ENCODE peak calls at places on chromosomes 3 and 15, in six cellular contexts. L is astrocyte, Z is spleen, U is PC-3, G is fibroblast of mammary gland, Y is AG04450. B is an unnamed sample.

GRCh38 chr15:39553947-39554731 is 26.7 kb upstream of the THBS1 start:
- DNase-seq in Y (no peak), G (no peak), Z (no peak), L (no peak), U (no peak), B (no peak)

GRCh38 chr15:63109498-63110290 is 12.0 kb upstream of the LACTB start:
- DNase-seq in Z (no peak), G (peak), Y (no peak), L (peak), U (no peak), B (peak)

GRCh38 chr3:43144811-43145490 is 39.1 kb upstream of the POMGNT2 start:
- DNase-seq in G (peak), Z (no peak), U (peak), Y (no peak), L (peak), B (peak)

GRCh38 chr15:64046347-64047153 is at the start of gene DAPK2:
- DNase-seq in L (peak), G (peak), Y (no peak), Z (peak), U (peak), B (peak)

GRCh38 chr3:192991351-192991750 is 73.7 kb upstream of the MB21D2 start:
- DNase-seq in Z (no peak), Y (no peak), U (no peak), G (no peak), L (no peak), B (no peak)

GRCh38 chr3:190566043-190566933 is 52.4 kb downstream of the IL1RAP start:
- DNase-seq in Z (peak), U (peak), Y (peak), L (peak), G (peak), B (peak)

GRCh38 chr3:111796566-111796965 is 62.5 kb upstream of the PHLDB2 start:
- DNase-seq in Z (no peak), L (no peak), U (no peak), G (no peak), Y (no peak), B (no peak)

GRCh38 chr15:31867536-31868442 is 162.5 kb upstream of the CHRNA7 start:
- DNase-seq in Z (peak), Y (no peak), L (peak), G (peak), U (peak), B (peak)

GRCh38 chr3:161265916-161266571 is 44.9 kb downstream of the NMD3 start:
- DNase-seq in G (no peak), L (no peak), Z (no peak), Y (no peak), U (peak), B (no peak)

GRCh38 chr3:150409527-150410310 is 1.6 kb downstream of the TSC22D2 start:
- DNase-seq in G (peak), Z (peak), U (peak), Y (no peak), L (peak), B (peak)

GRCh38 chr15:91515188-91515754 is 338.2 kb upstream of the SLCO3A1 start:
- DNase-seq in U (peak), Y (peak), G (peak), L (peak), Z (no peak), B (peak)

GRCh38 chr3:160401301-160402095 is 2.0 kb downstream of the SMC4 start:
- DNase-seq in Z (no peak), Y (peak), U (peak), G (peak), L (peak), B (peak)

GRCh38 chr15:95501865-95502264 is 828.6 kb upstream of the NR2F2 start:
- DNase-seq in U (no peak), Y (no peak), Z (no peak), L (no peak), G (no peak), B (no peak)

GRCh38 chr3:124295358-124295757 is 303.4 kb upstream of the ROPN1 start:
- DNase-seq in L (peak), Z (no peak), Y (no peak), G (no peak), U (no peak), B (no peak)

GRCh38 chr15:90465930-90466567 is 63.7 kb upstream of the CRTC3 start:
- DNase-seq in U (peak), Z (no peak), Y (no peak), L (peak), G (peak), B (peak)

DNA sequence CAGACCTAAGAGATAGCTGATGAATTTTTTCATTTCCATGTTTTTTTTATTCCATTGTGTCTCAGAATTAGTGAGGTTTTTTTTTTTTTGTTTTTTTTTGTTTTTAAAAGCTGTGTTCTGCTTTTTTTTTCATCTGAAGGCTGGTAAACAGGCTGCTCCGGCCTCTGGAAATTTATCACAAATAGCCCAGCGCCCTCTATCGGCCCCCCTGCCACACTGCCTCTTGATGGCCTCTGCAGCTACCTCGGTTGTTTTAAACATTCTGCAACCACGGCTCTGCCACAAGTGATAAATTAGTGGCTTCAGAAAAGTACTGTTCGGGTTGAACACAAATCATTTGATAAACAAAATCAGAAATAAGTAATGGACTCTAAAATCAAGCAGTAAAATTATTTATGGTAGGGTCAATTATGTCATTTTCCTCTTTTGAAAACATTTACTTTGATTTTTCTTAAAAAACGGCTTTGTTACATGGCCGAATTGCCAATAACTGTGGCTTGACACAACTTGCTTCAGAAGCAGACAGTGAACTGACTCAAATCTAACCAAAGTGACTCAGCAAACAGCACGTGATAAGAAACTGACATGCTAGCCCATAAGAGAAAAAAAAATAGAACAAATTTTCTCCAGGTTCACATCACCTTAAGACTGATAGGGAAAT is 87.8 kb downstream of the RSL24D1 start:
- DNase-seq in Z (peak), U (peak), Y (no peak), G (peak), L (no peak), B (peak)
- TF ChIP-seq CTCF in Z (peak), U (peak), Y (peak), G (peak), L (peak), B (peak)

GRCh38 chr15:59657635-59658125 is 365 bp upstream of the GTF2A2 start:
- DNase-seq in L (no peak), Z (peak), G (no peak), Y (no peak), U (no peak), B (no peak)
- H3K4me3 ChIP-seq in L (peak), Z (peak), G (peak), Y (peak), U (peak), B (peak)

GRCh38 chr3:172040078-172040975 is 949 bp downstream of the FNDC3B start:
- DNase-seq in L (peak), G (peak), U (peak), Z (peak), Y (peak), B (peak)
- TF ChIP-seq CTCF in L (no peak), G (no peak), U (peak), Z (no peak), Y (peak), B (peak)

GRCh38 chr3:42079701-42080323 is 11.3 kb upstream of the TRAK1 start:
- DNase-seq in U (peak), Z (peak), G (no peak), Y (no peak), L (no peak), B (no peak)
- H3K4me3 ChIP-seq in U (peak), Z (no peak), G (no peak), Y (no peak), L (no peak), B (no peak)

GRCh38 chr3:114365268-114365667 is 71.4 kb downstream of the TIGIT start:
- DNase-seq in Y (no peak), L (no peak), U (no peak), Z (no peak), G (peak), B (no peak)

GRCh38 chr3:114365909-114366308 is 72.1 kb downstream of the TIGIT start:
- DNase-seq in G (no peak), L (peak), U (peak), Z (no peak), Y (no peak), B (peak)

GRCh38 chr3:114374433-114374832 is 80.6 kb downstream of the TIGIT start:
- DNase-seq in G (no peak), U (no peak), L (no peak), Z (no peak), Y (no peak), B (no peak)

GRCh38 chr3:114376091-114376490 is 82.3 kb downstream of the TIGIT start:
- DNase-seq in G (peak), Z (no peak), Y (no peak), U (no peak), L (no peak), B (peak)

DNA sequence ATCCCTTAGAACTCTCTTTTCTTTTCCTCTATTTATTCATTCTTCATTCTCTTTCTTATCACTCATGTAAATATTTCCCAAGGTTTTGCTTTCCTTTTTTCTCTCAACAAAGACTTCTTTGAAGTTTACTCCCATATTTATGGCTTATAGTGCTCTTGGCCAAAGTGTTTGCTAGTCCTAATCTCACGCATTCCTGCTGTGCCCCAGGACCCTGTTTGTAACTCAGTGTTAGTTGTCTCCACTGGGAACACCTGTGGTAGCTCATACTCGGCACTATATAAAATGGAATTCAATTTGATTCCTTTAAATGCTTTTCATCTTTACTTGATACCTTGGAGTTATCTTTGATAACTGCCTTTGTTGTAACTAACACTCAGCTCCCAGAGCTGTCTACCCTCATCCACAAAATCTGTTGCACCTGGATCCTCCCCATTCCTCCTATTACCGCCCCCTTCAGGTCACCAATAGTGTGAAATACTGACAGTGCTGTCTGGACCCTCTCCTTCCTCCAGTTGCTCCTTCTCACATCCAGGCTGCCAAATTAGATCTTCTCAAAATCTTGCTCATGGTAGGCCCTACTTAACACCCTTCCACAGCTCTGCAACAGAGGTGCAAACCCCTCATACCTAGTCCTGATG is 76.8 kb downstream of the TIGIT start:
- DNase-seq in L (no peak), U (no peak), Y (no peak), Z (no peak), G (no peak), B (no peak)
- TF ChIP-seq CTCF in L (peak), U (peak), Y (peak), Z (no peak), G (peak), B (peak)

DNA sequence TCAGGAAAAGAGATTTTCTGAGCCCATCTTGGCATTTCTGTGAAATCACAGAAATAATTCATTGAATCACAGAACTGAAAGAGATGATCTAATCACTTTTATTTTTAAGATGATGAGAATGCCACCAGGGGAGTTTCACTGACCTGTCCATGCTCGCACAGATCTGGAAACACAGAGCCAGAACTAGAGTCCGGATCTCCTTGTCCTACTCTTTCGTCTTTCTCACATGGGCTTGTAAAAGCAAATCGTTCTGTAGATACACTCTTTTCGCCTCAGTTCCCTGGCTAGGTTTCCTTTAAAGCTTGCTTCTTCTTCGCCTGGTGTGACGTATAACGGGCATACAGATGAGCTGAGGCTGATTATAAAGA is 122.5 kb upstream of the SPRED1 start:
- DNase-seq in Z (no peak), Y (peak), L (no peak), G (no peak), U (no peak), B (no peak)
- H3K4me3 ChIP-seq in Z (no peak), Y (peak), L (peak), G (peak), U (peak), B (peak)

DNA sequence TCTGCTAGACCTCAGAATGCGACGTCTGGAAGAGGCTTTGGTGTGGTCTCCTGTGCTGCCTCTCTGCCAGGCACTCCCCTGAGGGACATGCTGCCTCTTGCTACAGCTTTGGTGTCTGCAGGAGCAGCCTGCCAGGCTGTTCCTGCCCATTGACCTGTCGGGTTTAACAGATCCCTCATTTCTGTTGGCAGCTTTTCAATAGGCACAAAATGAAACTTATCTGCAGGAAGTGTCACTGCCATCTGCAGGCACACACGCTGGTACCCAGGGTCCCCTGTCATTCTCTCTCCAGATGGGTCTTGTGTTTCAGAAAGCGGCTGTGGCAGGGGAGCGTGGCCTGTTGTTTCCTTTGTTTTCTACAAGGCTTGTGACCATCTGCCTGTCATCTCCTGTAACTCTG is 328.3 kb upstream of the CHRM5 start:
- DNase-seq in L (no peak), Y (no peak), G (no peak), U (no peak), Z (no peak), B (no peak)
- TF ChIP-seq CTCF in L (no peak), Y (no peak), G (no peak), U (no peak), Z (no peak), B (no peak)

DNA sequence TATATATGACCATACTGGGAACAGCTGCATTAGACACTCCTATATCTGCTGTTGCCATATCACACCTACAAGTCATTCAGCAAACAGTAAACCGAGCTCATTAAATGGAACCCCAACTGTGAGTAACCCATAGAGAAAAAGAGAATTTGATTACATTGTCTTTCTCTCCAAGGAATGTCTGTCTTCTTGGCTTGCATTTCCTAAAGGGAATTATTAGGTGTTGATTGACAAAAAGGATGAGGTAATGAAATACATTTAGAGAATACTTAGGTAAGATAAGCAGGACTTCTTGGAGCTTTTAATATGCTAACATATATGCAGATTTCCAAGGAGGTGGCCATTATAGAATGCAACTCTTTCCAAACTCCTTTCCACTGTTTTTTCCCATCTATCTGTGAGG is 76.8 kb downstream of the SLMAP start:
- DNase-seq in G (no peak), L (no peak), U (peak), Z (no peak), Y (no peak), B (no peak)
- H3K4me3 ChIP-seq in G (no peak), L (no peak), U (no peak), Z (no peak), Y (no peak), B (no peak)

DNA sequence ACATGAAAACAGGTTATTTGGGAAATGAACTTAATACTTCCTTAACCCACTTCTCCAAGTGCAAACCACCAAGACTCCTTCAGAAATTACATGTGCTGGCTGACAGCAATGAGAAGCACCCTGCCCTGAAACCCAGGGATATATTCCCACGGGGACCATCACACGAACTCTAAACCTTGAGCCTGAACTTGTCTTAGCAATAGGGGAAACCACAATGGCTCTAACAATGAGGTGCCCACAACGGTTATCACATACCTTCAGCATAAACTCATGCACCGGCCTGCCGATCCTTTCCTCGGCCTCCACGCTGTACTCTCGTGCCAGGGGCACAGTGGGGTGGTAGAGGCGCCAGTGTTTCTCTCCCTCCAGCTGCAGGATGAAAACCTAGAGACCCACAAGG is 13.4 kb downstream of the RIOX2 start:
- DNase-seq in Y (no peak), G (no peak), Z (no peak), L (no peak), U (no peak), B (no peak)
- TF ChIP-seq CTCF in Y (no peak), G (no peak), Z (no peak), L (no peak), U (no peak), B (no peak)